ENCODE peak calls at places on chromosomes 6 and 20, in eight cellular contexts. One of them, this sample, is unnamed.

GRCh38 chr20:45032276-45032675 is 66.0 kb downstream of the STK4 start:
- DNase-seq in RWPE1: no peak
- DNase-seq in mesothelial cell of epicardium: no peak
- DNase-seq in cardiac fibroblast: no peak
- DNase-seq in tibial artery: no peak
- DNase-seq in SK-N-SH: no peak
- DNase-seq in astrocyte of the spinal cord: no peak
- DNase-seq in GM06990: no peak
- DNase-seq in this sample: peak; percentile 66

GRCh38 chr6:111592726-111593515 is 12.8 kb downstream of the TRAF3IP2 start:
- DNase-seq in mesothelial cell of epicardium: no peak
- DNase-seq in cardiac fibroblast: no peak
- DNase-seq in astrocyte of the spinal cord: no peak
- DNase-seq in tibial artery: no peak
- DNase-seq in SK-N-SH: peak; percentile 24
- DNase-seq in RWPE1: no peak
- DNase-seq in GM06990: no peak
- DNase-seq in this sample: peak; percentile 47

GRCh38 chr6:131379951-131380350 is 193.1 kb upstream of the ARG1 start:
- DNase-seq in cardiac fibroblast: peak; percentile 67
- DNase-seq in tibial artery: no peak
- DNase-seq in astrocyte of the spinal cord: peak; percentile 87
- DNase-seq in SK-N-SH: no peak
- DNase-seq in mesothelial cell of epicardium: no peak
- DNase-seq in RWPE1: no peak
- DNase-seq in GM06990: no peak
- DNase-seq in this sample: peak; percentile 45

GRCh38 chr6:26053929-26054658 is 33.1 kb upstream of the HFE start:
- DNase-seq in astrocyte of the spinal cord: peak; percentile 4
- DNase-seq in cardiac fibroblast: peak; percentile 55
- DNase-seq in RWPE1: no peak
- DNase-seq in SK-N-SH: no peak
- DNase-seq in GM06990: no peak
- DNase-seq in tibial artery: no peak
- DNase-seq in mesothelial cell of epicardium: no peak
- DNase-seq in this sample: no peak

GRCh38 chr20:32017711-32018251 is 7.5 kb downstream of the CCM2L start:
- DNase-seq in tibial artery: no peak
- DNase-seq in mesothelial cell of epicardium: peak; percentile 47
- DNase-seq in SK-N-SH: peak; percentile 72
- DNase-seq in cardiac fibroblast: no peak
- DNase-seq in GM06990: no peak
- DNase-seq in RWPE1: peak; percentile 78
- DNase-seq in astrocyte of the spinal cord: no peak
- DNase-seq in this sample: peak; percentile 71

GRCh38 chr6:66926060-66926459 is 1219.0 kb upstream of the EYS start:
- DNase-seq in mesothelial cell of epicardium: no peak
- DNase-seq in RWPE1: no peak
- DNase-seq in astrocyte of the spinal cord: no peak
- DNase-seq in GM06990: no peak
- DNase-seq in tibial artery: no peak
- DNase-seq in SK-N-SH: no peak
- DNase-seq in cardiac fibroblast: peak; percentile 66
- DNase-seq in this sample: peak; percentile 39

GRCh38 chr6:20583447-20583806 is 49.2 kb downstream of the CDKAL1 start:
- DNase-seq in astrocyte of the spinal cord: no peak
- DNase-seq in GM06990: no peak
- DNase-seq in RWPE1: no peak
- DNase-seq in cardiac fibroblast: no peak
- DNase-seq in mesothelial cell of epicardium: no peak
- DNase-seq in SK-N-SH: no peak
- DNase-seq in tibial artery: no peak
- DNase-seq in this sample: no peak

GRCh38 chr6:23841116-23841515 is 284.9 kb upstream of the NRSN1 start:
- DNase-seq in cardiac fibroblast: no peak
- DNase-seq in RWPE1: no peak
- DNase-seq in astrocyte of the spinal cord: no peak
- DNase-seq in SK-N-SH: no peak
- DNase-seq in GM06990: no peak
- DNase-seq in mesothelial cell of epicardium: no peak
- DNase-seq in tibial artery: no peak
- DNase-seq in this sample: no peak

GRCh38 chr6:138088307-138088744 is 18.9 kb downstream of the PERP start:
- DNase-seq in tibial artery: no peak
- DNase-seq in RWPE1: peak; percentile 86
- DNase-seq in astrocyte of the spinal cord: peak; percentile 91
- DNase-seq in GM06990: no peak
- DNase-seq in mesothelial cell of epicardium: no peak
- DNase-seq in SK-N-SH: no peak
- DNase-seq in cardiac fibroblast: peak; percentile 79
- DNase-seq in this sample: peak; percentile 94

GRCh38 chr20:62804632-62805364 is at the start of gene OGFR:
- DNase-seq in SK-N-SH: peak; percentile 96
- DNase-seq in tibial artery: peak; percentile 81
- DNase-seq in astrocyte of the spinal cord: peak; percentile 58
- DNase-seq in cardiac fibroblast: peak; percentile 45
- DNase-seq in RWPE1: peak; percentile 92
- DNase-seq in mesothelial cell of epicardium: no peak
- DNase-seq in GM06990: peak; percentile 81
- DNase-seq in this sample: peak; percentile 51

GRCh38 chr6:118086189-118086588 is 179.1 kb downstream of the SLC35F1 start:
- DNase-seq in mesothelial cell of epicardium: no peak
- DNase-seq in tibial artery: no peak
- DNase-seq in GM06990: no peak
- DNase-seq in RWPE1: no peak
- DNase-seq in cardiac fibroblast: no peak
- DNase-seq in astrocyte of the spinal cord: no peak
- DNase-seq in SK-N-SH: no peak
- DNase-seq in this sample: no peak

GRCh38 chr6:118085665-118086064 is 178.6 kb downstream of the SLC35F1 start:
- DNase-seq in cardiac fibroblast: no peak
- DNase-seq in SK-N-SH: no peak
- DNase-seq in GM06990: no peak
- DNase-seq in astrocyte of the spinal cord: no peak
- DNase-seq in RWPE1: no peak
- DNase-seq in tibial artery: no peak
- DNase-seq in mesothelial cell of epicardium: no peak
- DNase-seq in this sample: no peak

GRCh38 chr6:118083711-118084110 is 176.6 kb downstream of the SLC35F1 start:
- DNase-seq in mesothelial cell of epicardium: no peak
- DNase-seq in tibial artery: no peak
- DNase-seq in GM06990: no peak
- DNase-seq in RWPE1: no peak
- DNase-seq in SK-N-SH: no peak
- DNase-seq in astrocyte of the spinal cord: no peak
- DNase-seq in cardiac fibroblast: no peak
- DNase-seq in this sample: no peak

DNA sequence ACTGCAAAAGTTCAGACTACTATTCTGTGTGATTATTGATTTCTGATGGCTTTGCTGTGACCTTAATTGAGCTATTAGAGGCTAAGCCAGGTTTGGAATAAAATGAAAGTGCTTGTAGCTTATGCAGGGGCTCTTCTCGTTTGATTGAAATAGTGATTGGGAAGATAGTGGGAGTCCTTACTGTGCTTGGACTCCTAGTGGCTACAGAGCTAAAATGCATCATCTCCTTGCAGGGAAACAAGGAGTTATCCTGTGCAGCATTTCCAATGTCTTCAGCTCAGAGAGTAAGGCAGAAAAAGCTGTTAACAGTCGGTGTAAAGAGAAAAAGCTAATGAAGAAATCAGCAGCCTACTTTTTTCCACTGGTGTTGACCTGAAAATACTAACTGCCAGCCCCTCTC is 173.5 kb downstream of the SLC35F1 start:
- DNase-seq in RWPE1: no peak
- DNase-seq in GM06990: no peak
- DNase-seq in cardiac fibroblast: no peak
- DNase-seq in mesothelial cell of epicardium: no peak
- DNase-seq in SK-N-SH: peak; percentile 1
- DNase-seq in tibial artery: no peak
- DNase-seq in astrocyte of the spinal cord: no peak
- DNase-seq in this sample: peak; percentile 3
- TF ChIP-seq CTCF in RWPE1: no peak
- TF ChIP-seq CTCF in GM06990: peak; percentile 5
- TF ChIP-seq CTCF in cardiac fibroblast: no peak
- TF ChIP-seq CTCF in mesothelial cell of epicardium: no peak
- TF ChIP-seq CTCF in SK-N-SH: peak; percentile 30
- TF ChIP-seq CTCF in tibial artery: no peak
- TF ChIP-seq CTCF in astrocyte of the spinal cord: peak; percentile 21
- TF ChIP-seq CTCF in this sample: peak; percentile 30

GRCh38 chr20:21640556-21640955 is 64.9 kb upstream of the PAX1 start:
- DNase-seq in RWPE1: peak; percentile 12
- DNase-seq in tibial artery: no peak
- DNase-seq in GM06990: no peak
- DNase-seq in mesothelial cell of epicardium: no peak
- DNase-seq in SK-N-SH: no peak
- DNase-seq in astrocyte of the spinal cord: no peak
- DNase-seq in cardiac fibroblast: no peak
- DNase-seq in this sample: peak; percentile 24
- TF ChIP-seq CTCF in RWPE1: no peak
- TF ChIP-seq CTCF in tibial artery: no peak
- TF ChIP-seq CTCF in GM06990: peak; percentile 42
- TF ChIP-seq CTCF in mesothelial cell of epicardium: no peak
- TF ChIP-seq CTCF in SK-N-SH: no peak
- TF ChIP-seq CTCF in astrocyte of the spinal cord: no peak
- TF ChIP-seq CTCF in cardiac fibroblast: no peak
- TF ChIP-seq CTCF in this sample: peak; percentile 24

GRCh38 chr20:2914160-2914559 is 40.9 kb downstream of the PTPRA start:
- DNase-seq in SK-N-SH: no peak
- DNase-seq in GM06990: no peak
- DNase-seq in tibial artery: no peak
- DNase-seq in mesothelial cell of epicardium: no peak
- DNase-seq in cardiac fibroblast: peak; percentile 20
- DNase-seq in astrocyte of the spinal cord: peak; percentile 19
- DNase-seq in RWPE1: no peak
- DNase-seq in this sample: peak; percentile 50
- TF ChIP-seq CTCF in SK-N-SH: peak; percentile 24
- TF ChIP-seq CTCF in GM06990: peak; percentile 45
- TF ChIP-seq CTCF in tibial artery: no peak
- TF ChIP-seq CTCF in mesothelial cell of epicardium: no peak
- TF ChIP-seq CTCF in cardiac fibroblast: peak; percentile 10
- TF ChIP-seq CTCF in astrocyte of the spinal cord: peak; percentile 14
- TF ChIP-seq CTCF in RWPE1: peak; percentile 18
- TF ChIP-seq CTCF in this sample: peak; percentile 42

GRCh38 chr20:54172856-54173652 is 732 bp downstream of the CYP24A1 start:
- DNase-seq in mesothelial cell of epicardium: no peak
- DNase-seq in astrocyte of the spinal cord: peak; percentile 24
- DNase-seq in tibial artery: no peak
- DNase-seq in SK-N-SH: peak; percentile 56
- DNase-seq in cardiac fibroblast: peak; percentile 21
- DNase-seq in RWPE1: no peak
- DNase-seq in GM06990: peak; percentile 12
- DNase-seq in this sample: peak; percentile 31

GRCh38 chr20:54172532-54172855 is 1.3 kb downstream of the CYP24A1 start:
- DNase-seq in astrocyte of the spinal cord: no peak
- DNase-seq in cardiac fibroblast: peak; percentile 7
- DNase-seq in mesothelial cell of epicardium: no peak
- DNase-seq in GM06990: no peak
- DNase-seq in SK-N-SH: no peak
- DNase-seq in tibial artery: no peak
- DNase-seq in RWPE1: no peak
- DNase-seq in this sample: no peak

GRCh38 chr20:54176610-54177009 is 2.8 kb upstream of the CYP24A1 start:
- DNase-seq in tibial artery: no peak
- DNase-seq in mesothelial cell of epicardium: no peak
- DNase-seq in GM06990: no peak
- DNase-seq in astrocyte of the spinal cord: no peak
- DNase-seq in RWPE1: peak; percentile 99
- DNase-seq in SK-N-SH: no peak
- DNase-seq in cardiac fibroblast: no peak
- DNase-seq in this sample: peak; percentile 81

GRCh38 chr20:54174452-54175175 is 828 bp upstream of the CYP24A1 start:
- DNase-seq in SK-N-SH: no peak
- DNase-seq in cardiac fibroblast: peak; percentile 20
- DNase-seq in mesothelial cell of epicardium: no peak
- DNase-seq in RWPE1: no peak
- DNase-seq in tibial artery: no peak
- DNase-seq in GM06990: no peak
- DNase-seq in astrocyte of the spinal cord: peak; percentile 6
- DNase-seq in this sample: peak; percentile 45

GRCh38 chr20:54173653-54174451 is at the start of gene CYP24A1:
- DNase-seq in astrocyte of the spinal cord: no peak
- DNase-seq in mesothelial cell of epicardium: no peak
- DNase-seq in SK-N-SH: peak; percentile 52
- DNase-seq in RWPE1: peak; percentile 66
- DNase-seq in tibial artery: no peak
- DNase-seq in cardiac fibroblast: peak; percentile 4
- DNase-seq in GM06990: no peak
- DNase-seq in this sample: peak; percentile 53
- TF ChIP-seq CTCF in astrocyte of the spinal cord: no peak
- TF ChIP-seq CTCF in mesothelial cell of epicardium: no peak
- TF ChIP-seq CTCF in SK-N-SH: no peak
- TF ChIP-seq CTCF in RWPE1: no peak
- TF ChIP-seq CTCF in tibial artery: no peak
- TF ChIP-seq CTCF in cardiac fibroblast: no peak
- TF ChIP-seq CTCF in GM06990: no peak
- TF ChIP-seq CTCF in this sample: no peak

DNA sequence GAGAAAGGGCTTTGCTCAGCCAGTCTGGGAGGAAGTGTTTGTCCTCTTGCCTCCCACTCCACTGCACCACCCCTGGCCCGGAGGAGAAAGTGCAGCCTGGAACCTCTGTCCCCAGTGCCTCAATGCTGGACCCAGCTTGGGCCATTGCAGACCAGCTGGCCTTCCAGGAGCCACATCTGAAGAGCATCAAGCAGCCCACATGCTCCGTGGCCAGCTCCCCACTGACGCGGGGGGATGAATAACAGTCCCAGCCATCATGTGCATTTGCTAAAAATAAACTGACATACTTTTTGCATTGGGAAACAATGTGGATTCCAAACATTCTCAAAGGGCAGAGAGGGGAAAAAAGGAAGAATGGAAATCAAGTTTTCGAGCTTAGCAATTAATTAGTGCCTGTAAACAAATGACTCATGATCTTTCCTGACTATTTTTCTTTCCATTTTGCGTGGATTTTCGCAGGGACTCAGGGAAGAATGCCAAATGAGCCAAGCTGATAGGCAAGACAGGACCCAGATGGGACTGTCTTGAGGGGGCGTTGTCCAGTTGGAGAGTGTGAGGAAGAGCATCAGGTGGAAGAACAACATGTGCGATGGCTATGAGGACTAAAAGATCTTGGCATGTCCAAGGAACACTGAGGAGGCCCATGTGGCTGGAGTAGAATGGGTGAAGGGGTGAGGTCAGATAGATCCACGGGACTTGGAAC is 34.1 kb downstream of the CEBPB start:
- DNase-seq in cardiac fibroblast: peak; percentile 90
- DNase-seq in tibial artery: peak; percentile 95
- DNase-seq in mesothelial cell of epicardium: no peak
- DNase-seq in RWPE1: no peak
- DNase-seq in SK-N-SH: no peak
- DNase-seq in astrocyte of the spinal cord: peak; percentile 77
- DNase-seq in GM06990: no peak
- DNase-seq in this sample: no peak
- TF ChIP-seq CTCF in cardiac fibroblast: peak; percentile 32
- TF ChIP-seq CTCF in tibial artery: peak; percentile 40
- TF ChIP-seq CTCF in mesothelial cell of epicardium: no peak
- TF ChIP-seq CTCF in RWPE1: no peak
- TF ChIP-seq CTCF in SK-N-SH: peak; percentile 27
- TF ChIP-seq CTCF in astrocyte of the spinal cord: peak; percentile 29
- TF ChIP-seq CTCF in GM06990: peak; percentile 3
- TF ChIP-seq CTCF in this sample: no peak

GRCh38 chr20:59515906-59516209 is 88.5 kb upstream of the PHACTR3 start:
- DNase-seq in SK-N-SH: no peak
- DNase-seq in GM06990: no peak
- DNase-seq in astrocyte of the spinal cord: no peak
- DNase-seq in cardiac fibroblast: no peak
- DNase-seq in RWPE1: no peak
- DNase-seq in mesothelial cell of epicardium: no peak
- DNase-seq in tibial artery: no peak
- DNase-seq in this sample: no peak
- TF ChIP-seq CTCF in SK-N-SH: no peak
- TF ChIP-seq CTCF in GM06990: no peak
- TF ChIP-seq CTCF in astrocyte of the spinal cord: no peak
- TF ChIP-seq CTCF in cardiac fibroblast: no peak
- TF ChIP-seq CTCF in RWPE1: peak; percentile 56
- TF ChIP-seq CTCF in mesothelial cell of epicardium: peak; percentile 56
- TF ChIP-seq CTCF in tibial artery: no peak
- TF ChIP-seq CTCF in this sample: no peak